ENCODE peak calls at places on chromosomes 7 and 10, in seven cellular contexts. Z is mesendoderm, L is IMR-90, V is neuronal stem cell, U is H1, Y is trophoblast cell, M is mesenchymal stem cell. N is an unnamed sample.

GRCh38 chr7:2000153-2000687 is 232.5 kb downstream of the MAD1L1 start:
- DNase-seq in L (no peak), Y (no peak), M (no peak), V (no peak), U (no peak), Z (no peak), N (no peak)

GRCh38 chr10:97131041-97131659 is 54.6 kb downstream of the SLIT1 start:
- DNase-seq in Y (no peak), L (no peak), V (no peak), Z (no peak), U (no peak), M (no peak), N (no peak)

GRCh38 chr10:88991161-88991899 is 732 bp downstream of the FAS start:
- DNase-seq in U (no peak), Y (peak), L (peak), M (peak), V (peak), Z (peak), N (peak)

GRCh38 chr10:60848126-60848525 is 69.8 kb downstream of the CDK1 start:
- DNase-seq in U (no peak), M (peak), Z (no peak), V (no peak), L (peak), Y (no peak), N (no peak)

GRCh38 chr7:25303380-25304321 is 75.4 kb upstream of the NPVF start:
- DNase-seq in L (no peak), Y (no peak), M (peak), U (peak), V (peak), Z (peak), N (peak)

GRCh38 chr7:24127930-24128329 is 156.1 kb upstream of the NPY start:
- DNase-seq in M (no peak), Z (no peak), V (no peak), U (no peak), Y (no peak), L (no peak), N (no peak)

GRCh38 chr10:59358576-59358975 is 3.8 kb downstream of the FAM13C start:
- DNase-seq in L (no peak), Y (no peak), Z (no peak), V (no peak), U (no peak), M (no peak), N (no peak)

GRCh38 chr10:127492607-127493250 is 56.4 kb upstream of the NPS start:
- DNase-seq in Y (no peak), Z (peak), L (no peak), M (no peak), V (no peak), U (peak), N (peak)

GRCh38 chr7:66964391-66964790 is 31.0 kb downstream of the SBDS start:
- DNase-seq in V (no peak), L (peak), U (no peak), Z (no peak), Y (no peak), M (peak), N (no peak)

GRCh38 chr7:40887099-40887498 is 752.3 kb downstream of the SUGCT start:
- DNase-seq in U (no peak), V (no peak), L (peak), Y (no peak), Z (no peak), M (no peak), N (no peak)

GRCh38 chr10:72821606-72822005 is 71.9 kb upstream of the OIT3 start:
- DNase-seq in M (no peak), Y (no peak), L (peak), U (no peak), Z (no peak), V (no peak), N (no peak)

GRCh38 chr7:116271980-116272886 is 61.9 kb downstream of the TES start:
- DNase-seq in U (no peak), Y (peak), V (no peak), M (peak), Z (peak), L (peak), N (no peak)

GRCh38 chr7:140604760-140605159 is 35.9 kb downstream of the DENND2A start:
- DNase-seq in Y (peak), L (peak), V (no peak), M (peak), U (no peak), Z (no peak), N (no peak)

GRCh38 chr7:42726066-42726785 is 185.6 kb downstream of the C7orf25 start:
- DNase-seq in Z (no peak), Y (no peak), V (no peak), U (no peak), M (peak), L (no peak), N (no peak)

GRCh38 chr10:113000876-113001598 is 51.0 kb downstream of the TCF7L2 start:
- DNase-seq in Z (peak), L (no peak), U (no peak), V (no peak), M (no peak), Y (peak), N (no peak)

GRCh38 chr10:105579112-105579511 is 938.0 kb downstream of the SORCS3 start:
- DNase-seq in Z (no peak), V (no peak), Y (no peak), L (no peak), M (no peak), U (no peak), N (no peak)

GRCh38 chr7:151660141-151660540 is 140.4 kb upstream of the RHEB start:
- DNase-seq in L (peak), Z (no peak), V (no peak), Y (no peak), U (no peak), M (peak), N (no peak)

GRCh38 chr10:74589226-74589673 is 237.2 kb upstream of the KAT6B start:
- DNase-seq in M (peak), U (no peak), V (peak), Y (no peak), Z (peak), L (peak), N (no peak)

GRCh38 chr7:21912305-21912704 is 33.4 kb downstream of the CDCA7L start:
- DNase-seq in Z (no peak), U (no peak), L (peak), V (no peak), M (no peak), Y (no peak), N (no peak)

GRCh38 chr10:49070701-49071100 is 44.6 kb downstream of the VSTM4 start:
- DNase-seq in V (no peak), Z (no peak), Y (no peak), U (no peak), M (no peak), L (no peak), N (peak)

GRCh38 chr7:5528071-5528814 is 104.6 kb upstream of the TNRC18 start:
- DNase-seq in V (no peak), U (no peak), M (peak), Y (peak), Z (no peak), L (peak), N (no peak)

GRCh38 chr7:106486331-106486730 is 174.6 kb downstream of the CCDC71L start:
- DNase-seq in M (peak), U (no peak), V (no peak), Z (no peak), L (peak), Y (no peak), N (no peak)

GRCh38 chr10:2900530-2900929 is 166.8 kb upstream of the PFKP start:
- DNase-seq in V (no peak), Y (no peak), Z (no peak), M (no peak), L (no peak), U (no peak), N (no peak)

GRCh38 chr10:71083457-71083975 is 128.9 kb upstream of the UNC5B start:
- DNase-seq in V (no peak), M (no peak), U (no peak), L (no peak), Z (no peak), Y (no peak), N (peak)

GRCh38 chr7:143074141-143074540 is 22.0 kb downstream of the OR6V1 start:
- DNase-seq in L (no peak), V (no peak), Z (no peak), U (no peak), M (no peak), Y (no peak), N (no peak)

GRCh38 chr7:143068446-143068845 is 16.3 kb downstream of the OR6V1 start:
- DNase-seq in U (no peak), Y (no peak), V (no peak), M (no peak), L (no peak), Z (peak), N (no peak)

GRCh38 chr7:143073556-143073955 is 21.4 kb downstream of the OR6V1 start:
- DNase-seq in Y (peak), M (no peak), V (no peak), L (no peak), U (no peak), Z (no peak), N (no peak)

GRCh38 chr7:143069912-143070500 is 17.9 kb downstream of the OR6V1 start:
- DNase-seq in L (no peak), M (no peak), U (no peak), V (no peak), Z (peak), Y (no peak), N (no peak)
- H3K9ac ChIP-seq in L (no peak), M (no peak), U (no peak), V (no peak), Z (no peak), Y (no peak), N (no peak)

GRCh38 chr7:32582036-32582435 is 86.7 kb downstream of the AVL9 start:
- DNase-seq in Z (no peak), M (peak), V (no peak), L (peak), Y (no peak), U (no peak), N (no peak)

GRCh38 chr7:32579776-32580175 is 84.5 kb downstream of the AVL9 start:
- DNase-seq in U (no peak), L (no peak), V (no peak), Y (no peak), Z (no peak), M (no peak), N (no peak)

GRCh38 chr7:32583791-32584190 is 88.5 kb downstream of the AVL9 start:
- DNase-seq in V (no peak), Y (no peak), Z (peak), U (no peak), M (peak), L (peak), N (no peak)

GRCh38 chr7:32577421-32577820 is 82.1 kb downstream of the AVL9 start:
- DNase-seq in U (no peak), Z (no peak), M (no peak), L (no peak), V (no peak), Y (no peak), N (no peak)

GRCh38 chr7:32580646-32581045 is 85.4 kb downstream of the AVL9 start:
- DNase-seq in Y (no peak), M (no peak), U (no peak), Z (no peak), V (no peak), L (no peak), N (no peak)
- H3K18ac ChIP-seq in Y (no peak), M (no peak), U (no peak), Z (no peak), V (no peak), L (no peak), N (no peak)

DNA sequence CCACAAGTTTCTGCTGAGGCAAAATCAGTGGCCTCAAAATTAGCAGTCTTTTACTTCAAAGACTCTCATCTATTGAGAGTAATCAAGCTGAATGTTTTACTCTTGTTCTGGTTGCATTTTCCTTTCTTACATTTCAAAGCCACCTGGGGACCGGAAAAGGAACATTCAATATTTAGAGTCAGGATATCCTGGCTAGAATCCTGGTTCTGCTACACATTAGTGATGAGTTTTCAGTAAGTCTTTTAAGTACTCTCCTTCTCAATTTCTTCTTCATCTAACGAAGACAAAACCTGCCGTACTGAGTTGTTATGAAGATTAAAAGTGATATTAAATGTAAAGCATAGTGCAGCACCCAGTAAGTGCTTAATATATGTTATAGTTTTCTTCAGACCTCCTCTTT is 52.4 kb downstream of the LAMB4 start:
- DNase-seq in L (no peak), Y (no peak), U (no peak), M (no peak), V (no peak), Z (no peak), N (no peak)
- H2BK5ac ChIP-seq in L (no peak), Y (no peak), U (no peak), M (no peak), V (no peak), Z (no peak), N (no peak)

GRCh38 chr10:132319853-132320669 is 11.9 kb upstream of the LRRC27 start:
- DNase-seq in L (peak), Z (no peak), Y (peak), M (peak), U (no peak), V (no peak), N (no peak)
- H3K9ac ChIP-seq in L (peak), Z (no peak), Y (no peak), M (peak), U (no peak), V (no peak), N (no peak)

GRCh38 chr10:27746364-27747095 is 911 bp upstream of the MKX start:
- DNase-seq in L (no peak), Z (no peak), Y (no peak), M (peak), U (no peak), V (no peak), N (peak)
- H3K18ac ChIP-seq in L (no peak), Z (no peak), Y (no peak), M (no peak), U (no peak), V (peak), N (no peak)

GRCh38 chr10:84563355-84563754 is 235.0 kb downstream of the CCSER2 start:
- DNase-seq in V (no peak), Y (no peak), M (no peak), L (no peak), Z (no peak), U (no peak), N (no peak)

GRCh38 chr10:84563868-84564267 is 235.5 kb downstream of the CCSER2 start:
- DNase-seq in V (no peak), U (no peak), L (no peak), Y (no peak), M (no peak), Z (no peak), N (no peak)

GRCh38 chr10:84565881-84566280 is 237.5 kb downstream of the CCSER2 start:
- DNase-seq in U (no peak), V (no peak), Y (no peak), L (no peak), Z (peak), M (no peak), N (no peak)

GRCh38 chr10:84571146-84571545 is 242.8 kb downstream of the CCSER2 start:
- DNase-seq in M (no peak), Y (no peak), U (no peak), Z (no peak), L (no peak), V (no peak), N (no peak)

GRCh38 chr10:84567133-84567532 is 238.7 kb downstream of the CCSER2 start:
- DNase-seq in V (no peak), L (no peak), U (no peak), M (no peak), Y (no peak), Z (peak), N (no peak)
- H2BK5ac ChIP-seq in V (no peak), L (no peak), U (peak), M (no peak), Y (no peak), Z (peak), N (no peak)

GRCh38 chr10:77348711-77349110 is 288.9 kb downstream of the KCNMA1 start:
- DNase-seq in U (no peak), Z (no peak), L (no peak), Y (no peak), V (no peak), M (no peak), N (no peak)
- H3K9ac ChIP-seq in U (no peak), Z (no peak), L (no peak), Y (no peak), V (no peak), M (no peak), N (no peak)

GRCh38 chr10:10038358-10038757 is 979.3 kb upstream of the CELF2 start:
- DNase-seq in V (no peak), Z (no peak), Y (no peak), M (peak), L (peak), U (no peak), N (no peak)
- H3K18ac ChIP-seq in V (no peak), Z (no peak), Y (no peak), M (no peak), L (no peak), U (no peak), N (no peak)

GRCh38 chr10:81843042-81843441 is 32.0 kb upstream of the NRG3 start:
- DNase-seq in Z (peak), V (no peak), U (no peak), Y (no peak), M (no peak), L (no peak), N (no peak)
- H2BK5ac ChIP-seq in Z (no peak), V (no peak), U (no peak), Y (no peak), M (no peak), L (no peak), N (no peak)